ENCODE peak calls at places on chromosomes 7 and 10, in six cellular contexts. X is neural progenitor cell, U is cardiac muscle cell, S is GM12865, W is colonic mucosa, Q is fibroblast of lung. N is an unnamed sample.
A peak's percentile ranks its signal among the peaks of the same experiment; 100 is the strongest.

GRCh38 chr7:26198133-26198780 is 2.3 kb downstream of the HNRNPA2B1 start:
- DNase-seq in X (peak; percentile 30), U (no peak), S (peak; percentile 51), W (peak; percentile 39), Q (no peak), N (no peak)

GRCh38 chr7:25624837-25625236 is 396.6 kb upstream of the NPVF start:
- DNase-seq in X (no peak), U (no peak), S (no peak), W (no peak), Q (no peak), N (no peak)

GRCh38 chr10:124294811-124295770 is 123.6 kb downstream of the OAT start:
- DNase-seq in X (no peak), U (no peak), S (no peak), W (no peak), Q (no peak), N (no peak)

GRCh38 chr7:47347346-47347745 is 234.6 kb downstream of the TNS3 start:
- DNase-seq in X (no peak), U (no peak), S (no peak), W (no peak), Q (no peak), N (no peak)

GRCh38 chr10:58834093-58834674 is 321.5 kb downstream of the BICC1 start:
- DNase-seq in X (no peak), U (no peak), S (no peak), W (no peak), Q (peak; percentile 24), N (no peak)

GRCh38 chr10:130137077-130137448 is 872 bp downstream of the GLRX3 start:
- DNase-seq in X (peak; percentile 51), U (peak; percentile 35), S (peak; percentile 10), W (no peak), Q (peak; percentile 51), N (no peak)

GRCh38 chr7:157394246-157395191 is 57.7 kb downstream of the DNAJB6 start:
- DNase-seq in X (no peak), U (no peak), S (no peak), W (no peak), Q (peak; percentile 33), N (no peak)

GRCh38 chr10:121975295-121976086 is 474 bp upstream of the NSMCE4A start:
- DNase-seq in X (peak; percentile 6), U (no peak), S (no peak), W (no peak), Q (no peak), N (no peak)

GRCh38 chr7:25385731-25386136 is 157.4 kb upstream of the NPVF start:
- DNase-seq in X (no peak), U (no peak), S (no peak), W (no peak), Q (no peak), N (no peak)

GRCh38 chr10:114523876-114524275 is 119.6 kb upstream of the AFAP1L2 start:
- DNase-seq in X (no peak), U (no peak), S (no peak), W (no peak), Q (no peak), N (no peak)

GRCh38 chr7:98286093-98286525 is 4.6 kb downstream of the BRI3 start:
- DNase-seq in X (no peak), U (no peak), S (no peak), W (peak; percentile 63), Q (peak; percentile 63), N (no peak)

GRCh38 chr7:25851332-25852248 is 300.4 kb upstream of the NFE2L3 start:
- DNase-seq in X (peak; percentile 91), U (peak; percentile 90), S (peak; percentile 76), W (peak; percentile 95), Q (peak; percentile 45), N (peak; percentile 85)

GRCh38 chr7:7221602-7222038 is 39.3 kb downstream of the C1GALT1 start:
- DNase-seq in X (no peak), U (peak; percentile 18), S (no peak), W (no peak), Q (peak; percentile 77), N (no peak)

GRCh38 chr7:117323585-117323876 is 673 bp upstream of the WNT2 start:
- DNase-seq in X (peak; percentile 23), U (no peak), S (peak; percentile 3), W (no peak), Q (no peak), N (no peak)

GRCh38 chr7:24346129-24346528 is 62.1 kb downstream of the NPY start:
- DNase-seq in X (no peak), U (no peak), S (no peak), W (no peak), Q (no peak), N (no peak)

GRCh38 chr7:86708334-86708733 is 64.6 kb downstream of the GRM3 start:
- DNase-seq in X (peak; percentile 56), U (no peak), S (no peak), W (no peak), Q (no peak), N (no peak)

GRCh38 chr10:14454629-14455028 is 123.9 kb upstream of the FRMD4A start:
- DNase-seq in X (no peak), U (no peak), S (no peak), W (no peak), Q (no peak), N (no peak)

GRCh38 chr10:77898323-77899079 is 28.1 kb downstream of the DLG5 start:
- DNase-seq in X (peak; percentile 31), U (peak; percentile 42), S (peak; percentile 20), W (peak; percentile 37), Q (no peak), N (peak; percentile 97)

GRCh38 chr7:55532150-55532917 is 40.0 kb downstream of the VOPP1 start:
- DNase-seq in X (no peak), U (no peak), S (peak; percentile 88), W (no peak), Q (no peak), N (no peak)

GRCh38 chr7:25840209-25840792 is 311.7 kb upstream of the NFE2L3 start:
- DNase-seq in X (no peak), U (peak; percentile 56), S (no peak), W (no peak), Q (no peak), N (no peak)

GRCh38 chr10:32413513-32413912 is 32.4 kb upstream of the CCDC7 start:
- DNase-seq in X (no peak), U (no peak), S (peak; percentile 37), W (no peak), Q (peak; percentile 100), N (no peak)

GRCh38 chr10:96038476-96039387 is 4.7 kb upstream of the CCNJ start:
- DNase-seq in X (peak; percentile 56), U (no peak), S (peak; percentile 9), W (no peak), Q (no peak), N (no peak)

GRCh38 chr7:50336909-50337703 is 32.6 kb downstream of the IKZF1 start:
- DNase-seq in X (no peak), U (no peak), S (no peak), W (no peak), Q (no peak), N (no peak)

GRCh38 chr7:74275401-74275881 is 13.8 kb upstream of the CLIP2 start:
- DNase-seq in X (peak; percentile 46), U (peak; percentile 48), S (peak; percentile 51), W (no peak), Q (no peak), N (peak; percentile 54)

GRCh38 chr7:21076579-21076978 is 289.9 kb upstream of the SP8 start:
- DNase-seq in X (no peak), U (no peak), S (no peak), W (peak; percentile 60), Q (no peak), N (no peak)

GRCh38 chr10:93784059-93784458 is 26.3 kb downstream of the LGI1 start:
- DNase-seq in X (no peak), U (no peak), S (peak; percentile 20), W (no peak), Q (no peak), N (no peak)

DNA sequence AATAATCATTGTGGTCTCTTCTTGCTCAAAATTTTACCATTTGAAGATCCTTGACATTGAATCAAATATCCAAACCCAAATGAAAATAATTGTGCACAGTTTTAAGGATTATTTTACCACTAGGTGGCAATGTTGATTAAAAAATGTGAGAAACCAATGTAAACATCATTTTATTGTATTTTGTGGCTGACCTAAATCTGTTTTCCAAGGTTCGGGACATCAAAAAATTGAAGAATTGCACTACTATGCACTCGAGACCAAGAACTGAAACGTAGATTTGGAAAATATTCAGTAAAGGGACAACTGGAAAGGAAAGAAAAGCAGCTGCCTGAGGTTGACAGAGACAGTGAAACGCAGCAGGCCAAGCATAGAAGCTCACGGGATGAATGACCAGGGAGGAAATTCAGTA is 259.3 kb downstream of the SNX13 start:
- DNase-seq in X (peak; percentile 11), U (peak; percentile 22), S (peak; percentile 18), W (no peak), Q (no peak), N (no peak)
- TF ChIP-seq CTCF in X (peak; percentile 62), U (peak; percentile 34), S (peak; percentile 19), W (peak; percentile 47), Q (no peak), N (no peak)

GRCh38 chr7:155797262-155798250 is 14.7 kb downstream of the SHH start:
- DNase-seq in X (no peak), U (no peak), S (no peak), W (no peak), Q (no peak), N (no peak)
- H3K4me3 ChIP-seq in X (no peak overlapping the region), U (no peak overlapping the region), S (no peak overlapping the region), W (no peak overlapping the region), Q (no peak overlapping the region), N (no peak overlapping the region)

GRCh38 chr7:17009007-17009719 is 127.4 kb upstream of the AGR3 start:
- DNase-seq in X (no peak), U (no peak), S (peak; percentile 58), W (no peak), Q (peak; percentile 20), N (no peak)
- TF ChIP-seq CTCF in X (peak; percentile 42), U (peak; percentile 45), S (peak; percentile 42), W (peak; percentile 21), Q (peak; percentile 31), N (no peak)

DNA sequence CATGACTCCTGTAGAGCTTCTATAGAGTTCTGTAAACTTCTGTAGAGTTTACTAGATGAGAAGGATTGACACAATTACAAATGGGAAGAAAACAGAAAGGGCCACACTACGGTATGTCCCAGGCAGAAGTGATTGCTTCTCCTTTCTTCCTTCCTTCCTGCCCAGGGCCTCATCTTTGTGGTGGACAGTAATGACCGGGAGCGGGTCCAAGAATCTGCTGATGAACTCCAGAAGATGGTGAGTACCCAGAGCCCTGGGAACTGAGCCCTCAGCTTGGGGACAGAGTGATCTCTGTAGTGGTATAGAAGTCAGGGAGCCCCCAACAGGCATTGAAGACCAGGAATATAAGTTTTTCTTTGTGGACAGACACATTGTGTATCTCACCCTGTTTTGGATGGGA is 1.7 kb downstream of the ARF5 start:
- DNase-seq in X (no peak), U (no peak), S (no peak), W (no peak), Q (no peak), N (no peak)
- H3K4me3 ChIP-seq in X (no peak overlapping the region), U (no peak overlapping the region), S (no peak overlapping the region), W (no peak overlapping the region), Q (no peak overlapping the region), N (no peak overlapping the region)

GRCh38 chr7:44375236-44375699 is 49.9 kb upstream of the CAMK2B start:
- DNase-seq in X (peak; percentile 53), U (peak; percentile 60), S (no peak), W (no peak), Q (no peak), N (peak; percentile 41)
- TF ChIP-seq CTCF in X (peak; percentile 58), U (no peak), S (peak; percentile 34), W (no peak), Q (no peak), N (peak; percentile 73)

GRCh38 chr7:40148671-40149070 is 13.9 kb downstream of the SUGCT start:
- DNase-seq in X (peak; percentile 46), U (no peak), S (no peak), W (no peak), Q (no peak), N (no peak)
- H3K4me3 ChIP-seq in X (no peak overlapping the region), U (no peak overlapping the region), S (no peak overlapping the region), W (no peak overlapping the region), Q (no peak overlapping the region), N (no peak overlapping the region)

N was measured in WERI-Rb-1.